ENCODE peak calls at places on chromosomes 6 and 20, in nine cellular contexts. U is HCT116; S is NB4; D is endothelial cell; L is Calu3; W is GM06990; B is uterus; I is brain microvascular endothelial cell; P is CD8-positive, alpha-beta T cell. O is an unnamed sample.

GRCh38 chr6:17045581-17046322 is 56.1 kb upstream of the STMND1 start:
- DNase-seq in W (no peak), I (peak), B (no peak), U (no peak), D (no peak), S (no peak), L (no peak), P (no peak), O (no peak)

GRCh38 chr20:46584508-46584907 is 34.1 kb upstream of the OCSTAMP start:
- DNase-seq in L (no peak), P (no peak), W (no peak), I (no peak), D (no peak), B (no peak), S (no peak), U (no peak), O (no peak)

GRCh38 chr6:14193524-14193923 is 76.0 kb downstream of the CD83 start:
- DNase-seq in L (no peak), S (no peak), U (no peak), P (no peak), B (no peak), D (no peak), I (no peak), W (no peak), O (no peak)

GRCh38 chr6:14881399-14881798 is 364.5 kb upstream of the JARID2 start:
- DNase-seq in B (no peak), D (no peak), P (no peak), U (no peak), L (peak), W (no peak), S (peak), I (peak), O (no peak)

GRCh38 chr6:142331075-142331551 is 29.3 kb downstream of the ADGRG6 start:
- DNase-seq in U (no peak), I (peak), P (no peak), W (no peak), D (no peak), L (no peak), B (no peak), S (no peak), O (no peak)

GRCh38 chr6:40268166-40268958 is 318.8 kb downstream of the LRFN2 start:
- DNase-seq in D (no peak), P (no peak), U (no peak), L (no peak), W (no peak), I (no peak), S (no peak), B (no peak), O (no peak)

GRCh38 chr6:125050663-125051318 is 88.6 kb downstream of the RNF217 start:
- DNase-seq in B (no peak), W (no peak), D (no peak), U (no peak), L (no peak), P (no peak), S (no peak), I (no peak), O (no peak)

GRCh38 chr6:21598662-21599061 is 5.1 kb downstream of the SOX4 start:
- DNase-seq in D (no peak), S (no peak), B (no peak), I (no peak), L (no peak), U (no peak), P (no peak), W (no peak), O (no peak)

GRCh38 chr6:161152904-161153662 is 120.8 kb downstream of the AGPAT4 start:
- DNase-seq in U (no peak), B (no peak), W (no peak), P (no peak), D (no peak), L (peak), I (no peak), S (peak), O (no peak)

GRCh38 chr20:62929051-62929538 is 2.8 kb upstream of the DIDO1 start:
- DNase-seq in I (peak), B (peak), S (no peak), P (peak), W (peak), L (peak), U (no peak), D (peak), O (peak)

GRCh38 chr20:15619341-15619740 is 953.9 kb downstream of the KIF16B start:
- DNase-seq in S (no peak), U (no peak), I (no peak), P (no peak), D (no peak), W (no peak), B (no peak), L (no peak), O (no peak)

GRCh38 chr6:40962241-40962640 is 76.8 kb downstream of the UNC5CL start:
- DNase-seq in P (no peak), B (no peak), L (peak), I (peak), S (peak), D (no peak), U (peak), W (peak), O (no peak)

GRCh38 chr6:152824666-152825065 is 74.1 kb downstream of the VIP start:
- DNase-seq in B (no peak), U (no peak), S (no peak), W (no peak), L (no peak), I (no peak), P (no peak), D (no peak), O (no peak)

GRCh38 chr6:37036146-37036545 is 30.7 kb downstream of the FGD2 start:
- DNase-seq in S (no peak), U (no peak), W (no peak), P (no peak), B (no peak), D (no peak), I (no peak), L (no peak), O (no peak)

GRCh38 chr20:63525185-63525584 is 4.6 kb downstream of the PPDPF start:
- DNase-seq in I (no peak), S (no peak), B (no peak), W (peak), P (no peak), D (no peak), L (no peak), U (no peak), O (no peak)

GRCh38 chr20:53926428-53927028 is 143.9 kb downstream of the BCAS1 start:
- DNase-seq in L (peak), W (peak), D (no peak), B (no peak), I (peak), S (peak), U (no peak), P (no peak), O (no peak)

GRCh38 chr20:59564943-59565342 is 39.4 kb upstream of the PHACTR3 start:
- DNase-seq in B (no peak), I (no peak), W (no peak), S (no peak), P (no peak), D (no peak), U (no peak), L (no peak), O (no peak)

GRCh38 chr6:158666637-158667359 is 16.9 kb downstream of the SYTL3 start:
- DNase-seq in L (no peak), B (no peak), U (no peak), W (no peak), P (no peak), I (no peak), D (no peak), S (peak), O (no peak)

GRCh38 chr20:51360451-51361230 is 181.9 kb downstream of the NFATC2 start:
- DNase-seq in I (peak), D (no peak), W (no peak), B (no peak), S (no peak), L (no peak), U (peak), P (no peak), O (no peak)

GRCh38 chr6:65709099-65709830 is 2.2 kb upstream of the EYS start:
- DNase-seq in I (no peak), L (no peak), B (no peak), D (no peak), W (no peak), U (no peak), S (no peak), P (no peak), O (no peak)

GRCh38 chr20:56504373-56505005 is 20.1 kb upstream of the FAM209A start:
- DNase-seq in I (no peak), P (peak), D (peak), U (no peak), L (no peak), S (peak), B (no peak), W (no peak), O (no peak)

GRCh38 chr6:85569323-85569722 is 24.3 kb downstream of the SNX14 start:
- DNase-seq in B (no peak), U (no peak), W (no peak), S (no peak), P (no peak), D (no peak), L (no peak), I (no peak), O (no peak)

GRCh38 chr6:99850841-99851240 is 143.2 kb downstream of the MCHR2 start:
- DNase-seq in W (no peak), B (no peak), L (no peak), S (no peak), I (no peak), D (no peak), P (no peak), U (no peak), O (no peak)

GRCh38 chr6:131877999-131878789 is 70.4 kb downstream of the ENPP1 start:
- DNase-seq in S (peak), B (no peak), U (no peak), D (no peak), P (no peak), W (no peak), I (no peak), L (no peak), O (no peak)

GRCh38 chr20:40521962-40522361 is 167.1 kb downstream of the MAFB start:
- DNase-seq in D (no peak), B (no peak), L (no peak), W (no peak), I (no peak), S (no peak), U (no peak), P (no peak), O (no peak)

GRCh38 chr6:16723833-16724232 is 37.4 kb downstream of the ATXN1 start:
- DNase-seq in B (no peak), U (peak), L (peak), S (peak), I (peak), W (no peak), P (no peak), D (no peak), O (no peak)

GRCh38 chr6:49541210-49541724 is 9.2 kb upstream of the C6orf141 start:
- DNase-seq in L (no peak), U (peak), I (no peak), D (no peak), P (no peak), S (peak), W (no peak), B (no peak), O (no peak)

GRCh38 chr6:143090314-143091044 is 29.8 kb downstream of the AIG1 start:
- DNase-seq in U (no peak), S (no peak), L (no peak), P (no peak), D (no peak), B (no peak), W (no peak), I (no peak), O (no peak)

GRCh38 chr6:36827261-36828079 is 11.8 kb downstream of the CPNE5 start:
- DNase-seq in W (no peak), S (peak), P (peak), D (peak), U (no peak), I (peak), B (peak), L (peak), O (no peak)

GRCh38 chr6:12160350-12160749 is 129.8 kb upstream of the EDN1 start:
- DNase-seq in L (no peak), B (no peak), S (peak), P (no peak), I (peak), U (no peak), W (no peak), D (no peak), O (no peak)

GRCh38 chr20:60294627-60295026 is 336.4 kb downstream of the CDH26 start:
- DNase-seq in P (peak), L (no peak), I (no peak), U (no peak), S (no peak), B (no peak), D (no peak), W (no peak), O (no peak)

GRCh38 chr20:50460608-50461268 is 49.4 kb upstream of the PTPN1 start:
- DNase-seq in U (peak), L (peak), W (peak), I (peak), S (peak), B (peak), P (peak), D (peak), O (peak)

GRCh38 chr20:45948742-45949541 is 14.5 kb downstream of the PCIF1 start:
- DNase-seq in W (no peak), P (no peak), L (no peak), S (no peak), D (no peak), B (no peak), I (no peak), U (no peak), O (no peak)

GRCh38 chr6:99241905-99242534 is 107.5 kb downstream of the FAXC start:
- DNase-seq in S (peak), W (no peak), I (peak), P (no peak), U (peak), D (peak), L (peak), B (no peak), O (no peak)

GRCh38 chr20:22491188-22491500 is 93.2 kb downstream of the FOXA2 start:
- DNase-seq in S (no peak), L (no peak), I (no peak), D (no peak), B (no peak), W (no peak), P (no peak), U (no peak), O (no peak)

GRCh38 chr20:35991142-35991771 is 22.9 kb downstream of the CNBD2 start:
- DNase-seq in P (no peak), B (no peak), D (peak), S (peak), I (peak), L (peak), U (peak), W (no peak), O (no peak)

GRCh38 chr6:34152042-34152524 is 6.2 kb upstream of the GRM4 start:
- DNase-seq in U (no peak), S (no peak), L (no peak), W (no peak), P (no peak), D (no peak), B (no peak), I (no peak), O (no peak)

GRCh38 chr6:30399390-30400058 is 54.6 kb downstream of the RPP21 start:
- DNase-seq in P (no peak), B (no peak), S (no peak), L (no peak), W (no peak), I (no peak), U (no peak), D (no peak), O (no peak)

GRCh38 chr6:121971886-121972285 is 427.6 kb upstream of the HSF2 start:
- DNase-seq in P (no peak), D (no peak), I (peak), U (no peak), S (no peak), B (no peak), W (no peak), L (no peak), O (no peak)

GRCh38 chr6:45721665-45722064 is 294.0 kb downstream of the CLIC5 start:
- DNase-seq in U (no peak), I (no peak), P (no peak), S (no peak), L (no peak), W (no peak), D (no peak), B (no peak), O (no peak)
- TF ChIP-seq CTCF in U (peak), I (peak), P (no peak), S (peak), L (no peak), W (peak), D (no peak), B (no peak), O (no peak)

DNA sequence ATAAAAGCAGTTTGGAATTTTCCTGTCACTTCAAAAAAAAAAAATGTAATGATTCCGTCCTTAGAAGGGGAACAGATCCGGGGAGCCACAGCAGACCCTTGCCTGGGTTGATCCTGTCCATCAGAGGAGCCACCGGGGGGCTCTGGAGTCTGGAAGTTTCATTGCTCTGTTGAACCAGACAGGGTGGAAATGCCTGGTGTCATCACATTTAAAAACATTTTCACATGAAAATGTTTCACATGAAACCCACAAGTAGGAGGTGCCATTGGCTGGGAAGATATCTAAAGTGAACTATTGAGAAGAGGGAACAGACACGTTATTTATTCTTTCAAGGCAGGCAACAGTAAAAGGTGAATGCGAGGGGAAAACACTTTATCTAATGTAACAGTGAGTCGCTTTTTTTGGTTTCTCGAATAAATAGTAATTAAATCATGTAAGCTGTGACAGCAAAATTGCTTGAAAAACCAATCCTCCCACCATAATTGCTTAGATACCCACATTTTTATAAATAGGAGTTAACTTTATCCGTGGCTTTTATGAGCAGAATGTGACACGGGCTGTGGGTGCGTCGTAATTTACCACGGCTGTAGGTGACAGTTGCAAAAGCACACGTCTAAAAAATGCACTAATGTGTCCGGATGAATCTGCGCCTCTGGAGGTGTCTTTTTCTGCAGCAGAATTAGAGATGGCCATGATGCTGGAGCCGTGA is 323.4 kb downstream of the TAF4 start:
- DNase-seq in L (no peak), B (no peak), W (no peak), P (no peak), I (no peak), U (no peak), D (no peak), S (peak), O (no peak)
- TF ChIP-seq CTCF in L (no peak), B (no peak), W (no peak), P (no peak), I (peak), U (no peak), D (no peak), S (no peak), O (no peak)

GRCh38 chr20:31738729-31739549 is at the start of gene TPX2:
- DNase-seq in L (peak), B (peak), P (peak), D (peak), W (peak), I (peak), U (peak), S (peak), O (peak)
- TF ChIP-seq CTCF in L (no peak), B (no peak), P (no peak), D (no peak), W (peak), I (peak), U (no peak), S (no peak), O (peak)

GRCh38 chr6:7566617-7567173 is 23.3 kb upstream of the SNRNP48 start:
- DNase-seq in U (no peak), W (no peak), B (no peak), P (no peak), I (no peak), S (peak), D (no peak), L (no peak), O (no peak)
- TF ChIP-seq CTCF in U (peak), W (no peak), B (no peak), P (no peak), I (peak), S (peak), D (no peak), L (no peak), O (no peak)

DNA sequence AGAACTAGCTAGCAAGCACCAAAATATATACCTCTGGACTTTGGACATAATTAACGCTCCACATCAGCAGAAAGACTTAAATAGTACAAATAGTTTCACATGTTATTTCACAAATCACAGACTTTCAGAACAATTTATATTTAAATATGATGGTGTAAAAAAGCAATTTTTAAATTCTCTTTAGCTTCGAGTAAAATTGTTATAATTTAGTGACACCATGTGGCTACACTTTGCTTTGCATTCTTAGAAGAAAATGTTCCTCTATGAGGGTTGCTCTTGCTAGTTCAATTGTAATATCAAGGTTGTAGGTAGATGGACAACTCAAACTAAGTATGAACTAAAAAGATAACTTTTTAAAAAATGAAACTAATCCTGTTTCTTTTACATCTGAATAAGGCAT is 69.0 kb downstream of the BTBD9 start:
- DNase-seq in B (no peak), L (no peak), U (no peak), I (no peak), S (peak), W (no peak), P (no peak), D (no peak), O (no peak)
- TF ChIP-seq CTCF in B (peak), L (no peak), U (peak), I (peak), S (peak), W (peak), P (peak), D (no peak), O (peak)

GRCh38 chr6:136288566-136289326 is 900 bp downstream of the BCLAF1 start:
- DNase-seq in L (peak), D (peak), U (peak), S (peak), I (peak), B (peak), P (peak), W (no peak), O (peak)
- TF ChIP-seq CTCF in L (peak), D (peak), U (peak), S (no peak), I (peak), B (no peak), P (no peak), W (peak), O (peak)

GRCh38 chr20:42483694-42484303 is 705.9 kb downstream of the PTPRT start:
- DNase-seq in S (peak), P (no peak), B (no peak), I (no peak), U (no peak), W (no peak), L (peak), D (no peak), O (no peak)
- TF ChIP-seq CTCF in S (peak), P (no peak), B (no peak), I (no peak), U (peak), W (peak), L (peak), D (no peak), O (peak)

DNA sequence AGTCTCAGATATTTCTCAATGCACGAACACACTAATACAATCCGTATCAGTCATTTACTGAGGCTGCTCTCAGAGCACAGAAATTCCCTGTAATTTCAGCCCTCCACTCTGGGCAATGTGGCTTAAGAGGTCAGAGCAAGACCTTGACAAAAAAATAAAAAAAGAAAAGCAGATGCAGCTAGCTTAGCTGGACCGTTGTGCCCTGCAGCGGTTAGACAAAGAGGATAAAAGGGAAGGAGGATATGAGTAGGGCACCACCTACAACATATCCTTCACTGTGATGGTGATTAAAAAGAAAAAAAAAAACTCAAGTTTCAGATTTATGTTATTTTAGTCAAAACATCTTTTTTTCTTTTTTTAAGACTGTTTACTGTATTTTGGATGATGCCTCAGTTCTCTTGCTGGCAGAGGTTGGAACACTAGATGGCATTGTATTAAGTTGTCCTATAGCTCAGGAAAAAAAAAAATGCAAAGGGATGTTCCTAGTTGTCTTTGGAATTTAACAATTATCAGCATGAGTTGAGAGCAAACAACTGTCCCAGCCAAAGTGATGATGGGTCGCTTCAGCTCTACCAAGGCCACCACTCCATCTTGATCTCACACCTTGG is 59.9 kb downstream of the ANKEF1 start:
- DNase-seq in P (no peak), U (no peak), W (no peak), L (no peak), D (no peak), I (no peak), B (no peak), S (no peak), O (no peak)
- TF ChIP-seq CTCF in P (no peak), U (no peak), W (no peak), L (no peak), D (no peak), I (peak), B (no peak), S (no peak), O (no peak)